ENCODE peak calls at places on chromosomes 3 and 15, in nine cellular contexts. One of them, this sample, is unnamed.

GRCh38 chr3:39388741-39389248 is 5.6 kb downstream of the SLC25A38 start:
- DNase-seq in HepG2: no peak
- DNase-seq in upper lobe of left lung: no peak
- DNase-seq in SK-N-SH: no peak
- DNase-seq in K562: peak; percentile 68
- DNase-seq in GM12878: peak; percentile 89
- DNase-seq in stomach: no peak
- DNase-seq in sigmoid colon: no peak
- DNase-seq in suprapubic skin: no peak
- DNase-seq in this sample: no peak

GRCh38 chr15:31574761-31575160 is 248.1 kb downstream of the KLF13 start:
- DNase-seq in HepG2: no peak
- DNase-seq in upper lobe of left lung: no peak
- DNase-seq in SK-N-SH: no peak
- DNase-seq in K562: no peak
- DNase-seq in GM12878: no peak
- DNase-seq in stomach: no peak
- DNase-seq in sigmoid colon: no peak
- DNase-seq in suprapubic skin: no peak
- DNase-seq in this sample: no peak

GRCh38 chr3:196648856-196649255 is 9.4 kb downstream of the NRROS start:
- DNase-seq in HepG2: no peak
- DNase-seq in upper lobe of left lung: no peak
- DNase-seq in SK-N-SH: no peak
- DNase-seq in K562: no peak
- DNase-seq in GM12878: no peak
- DNase-seq in stomach: no peak
- DNase-seq in sigmoid colon: no peak
- DNase-seq in suprapubic skin: no peak
- DNase-seq in this sample: no peak

GRCh38 chr3:194852836-194853508 is 167.3 kb downstream of the FAM43A start:
- DNase-seq in HepG2: no peak
- DNase-seq in upper lobe of left lung: peak; percentile 30
- DNase-seq in SK-N-SH: no peak
- DNase-seq in K562: no peak
- DNase-seq in GM12878: no peak
- DNase-seq in stomach: no peak
- DNase-seq in sigmoid colon: no peak
- DNase-seq in suprapubic skin: no peak
- DNase-seq in this sample: no peak

GRCh38 chr3:10771486-10772225 is 44.4 kb upstream of the SLC6A11 start:
- DNase-seq in HepG2: no peak
- DNase-seq in upper lobe of left lung: no peak
- DNase-seq in SK-N-SH: no peak
- DNase-seq in K562: no peak
- DNase-seq in GM12878: no peak
- DNase-seq in stomach: no peak
- DNase-seq in sigmoid colon: no peak
- DNase-seq in suprapubic skin: no peak
- DNase-seq in this sample: no peak

GRCh38 chr3:183298708-183299153 is 45.7 kb downstream of the B3GNT5 start:
- DNase-seq in HepG2: no peak
- DNase-seq in upper lobe of left lung: no peak
- DNase-seq in SK-N-SH: no peak
- DNase-seq in K562: peak; percentile 58
- DNase-seq in GM12878: no peak
- DNase-seq in stomach: no peak
- DNase-seq in sigmoid colon: peak; percentile 78
- DNase-seq in suprapubic skin: peak; percentile 85
- DNase-seq in this sample: peak; percentile 22

GRCh38 chr3:100630664-100631063 is 21.3 kb downstream of the ADGRG7 start:
- DNase-seq in HepG2: no peak
- DNase-seq in upper lobe of left lung: no peak
- DNase-seq in SK-N-SH: no peak
- DNase-seq in K562: no peak
- DNase-seq in GM12878: no peak
- DNase-seq in stomach: no peak
- DNase-seq in sigmoid colon: no peak
- DNase-seq in suprapubic skin: no peak
- DNase-seq in this sample: no peak

GRCh38 chr15:85329561-85330421 is 50.6 kb upstream of the AKAP13 start:
- DNase-seq in HepG2: no peak
- DNase-seq in upper lobe of left lung: no peak
- DNase-seq in SK-N-SH: peak; percentile 48
- DNase-seq in K562: no peak
- DNase-seq in GM12878: peak; percentile 88
- DNase-seq in stomach: no peak
- DNase-seq in sigmoid colon: no peak
- DNase-seq in suprapubic skin: no peak
- DNase-seq in this sample: peak; percentile 44

DNA sequence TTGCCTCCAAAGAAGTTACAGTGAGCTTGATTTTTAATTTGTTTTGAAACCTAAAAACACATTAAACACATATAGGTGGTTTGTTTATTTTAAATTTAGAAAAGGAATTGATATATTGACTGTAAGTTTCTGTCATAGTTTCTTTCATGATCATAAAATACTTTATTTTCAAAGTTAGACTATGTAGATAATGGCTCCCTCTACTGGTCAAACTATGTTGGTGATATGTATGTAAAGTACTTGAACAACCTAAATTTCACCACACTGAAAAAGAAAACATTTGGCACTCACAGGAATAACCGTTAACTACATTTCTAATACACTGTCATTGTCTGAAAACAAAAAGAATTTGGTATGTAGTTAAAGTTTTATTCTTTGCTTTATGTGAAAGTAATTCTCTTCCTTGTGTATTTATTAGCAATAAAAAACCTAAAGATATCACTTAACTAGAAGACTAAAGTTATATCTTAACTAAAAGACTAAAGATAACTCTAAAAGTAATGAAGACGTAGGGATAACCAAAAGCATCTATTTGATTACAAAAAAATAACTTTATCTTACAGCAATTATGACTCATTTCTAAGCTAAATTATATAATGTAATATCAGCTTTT is 427.5 kb downstream of the VGLL3 start:
- DNase-seq in HepG2: peak; percentile 34
- DNase-seq in upper lobe of left lung: no peak
- DNase-seq in SK-N-SH: peak; percentile 16
- DNase-seq in K562: peak; percentile 12
- DNase-seq in GM12878: no peak
- DNase-seq in stomach: no peak
- DNase-seq in sigmoid colon: no peak
- DNase-seq in suprapubic skin: no peak
- DNase-seq in this sample: no peak
- TF ChIP-seq POLR2AphosphoS5 in HepG2: no peak
- TF ChIP-seq POLR2AphosphoS5 in upper lobe of left lung: no peak
- TF ChIP-seq POLR2AphosphoS5 in SK-N-SH: no peak
- TF ChIP-seq POLR2AphosphoS5 in K562: no peak
- TF ChIP-seq POLR2AphosphoS5 in GM12878: no peak
- TF ChIP-seq POLR2AphosphoS5 in stomach: no peak
- TF ChIP-seq POLR2AphosphoS5 in sigmoid colon: no peak
- TF ChIP-seq POLR2AphosphoS5 in suprapubic skin: no peak
- TF ChIP-seq POLR2AphosphoS5 in this sample: no peak

GRCh38 chr3:150721285-150722130 is 17.8 kb upstream of the ERICH6 start:
- DNase-seq in HepG2: peak; percentile 67
- DNase-seq in upper lobe of left lung: no peak
- DNase-seq in SK-N-SH: peak; percentile 73
- DNase-seq in K562: peak; percentile 71
- DNase-seq in GM12878: no peak
- DNase-seq in stomach: no peak
- DNase-seq in sigmoid colon: no peak
- DNase-seq in suprapubic skin: no peak
- DNase-seq in this sample: no peak
- TF ChIP-seq EP300 in HepG2: no peak
- TF ChIP-seq EP300 in upper lobe of left lung: no peak
- TF ChIP-seq EP300 in SK-N-SH: no peak
- TF ChIP-seq EP300 in K562: no peak
- TF ChIP-seq EP300 in GM12878: no peak
- TF ChIP-seq EP300 in stomach: no peak
- TF ChIP-seq EP300 in sigmoid colon: no peak
- TF ChIP-seq EP300 in suprapubic skin: no peak
- TF ChIP-seq EP300 in this sample: no peak

GRCh38 chr3:41932511-41932910 is 29.4 kb downstream of the ULK4 start:
- DNase-seq in HepG2: no peak
- DNase-seq in upper lobe of left lung: no peak
- DNase-seq in SK-N-SH: no peak
- DNase-seq in K562: no peak
- DNase-seq in GM12878: no peak
- DNase-seq in stomach: no peak
- DNase-seq in sigmoid colon: no peak
- DNase-seq in suprapubic skin: no peak
- DNase-seq in this sample: no peak

GRCh38 chr3:41936384-41936783 is 25.5 kb downstream of the ULK4 start:
- DNase-seq in HepG2: no peak
- DNase-seq in upper lobe of left lung: no peak
- DNase-seq in SK-N-SH: no peak
- DNase-seq in K562: no peak
- DNase-seq in GM12878: no peak
- DNase-seq in stomach: no peak
- DNase-seq in sigmoid colon: no peak
- DNase-seq in suprapubic skin: no peak
- DNase-seq in this sample: no peak

GRCh38 chr3:41933154-41933676 is 28.7 kb downstream of the ULK4 start:
- DNase-seq in HepG2: no peak
- DNase-seq in upper lobe of left lung: no peak
- DNase-seq in SK-N-SH: no peak
- DNase-seq in K562: no peak
- DNase-seq in GM12878: no peak
- DNase-seq in stomach: no peak
- DNase-seq in sigmoid colon: no peak
- DNase-seq in suprapubic skin: no peak
- DNase-seq in this sample: no peak
- TF ChIP-seq POLR2AphosphoS5 in HepG2: no peak
- TF ChIP-seq POLR2AphosphoS5 in upper lobe of left lung: no peak
- TF ChIP-seq POLR2AphosphoS5 in SK-N-SH: no peak
- TF ChIP-seq POLR2AphosphoS5 in K562: no peak
- TF ChIP-seq POLR2AphosphoS5 in GM12878: no peak
- TF ChIP-seq POLR2AphosphoS5 in stomach: peak; percentile 35
- TF ChIP-seq POLR2AphosphoS5 in sigmoid colon: peak; percentile 52
- TF ChIP-seq POLR2AphosphoS5 in suprapubic skin: no peak
- TF ChIP-seq POLR2AphosphoS5 in this sample: peak; percentile 63

GRCh38 chr3:71011565-71012287 is 571.8 kb downstream of the FOXP1 start:
- DNase-seq in HepG2: no peak
- DNase-seq in upper lobe of left lung: no peak
- DNase-seq in SK-N-SH: no peak
- DNase-seq in K562: no peak
- DNase-seq in GM12878: peak; percentile 34
- DNase-seq in stomach: no peak
- DNase-seq in sigmoid colon: no peak
- DNase-seq in suprapubic skin: no peak
- DNase-seq in this sample: no peak
- TF ChIP-seq EP300 in HepG2: no peak
- TF ChIP-seq EP300 in upper lobe of left lung: no peak
- TF ChIP-seq EP300 in SK-N-SH: no peak
- TF ChIP-seq EP300 in K562: no peak
- TF ChIP-seq EP300 in GM12878: peak; percentile 55
- TF ChIP-seq EP300 in stomach: no peak
- TF ChIP-seq EP300 in sigmoid colon: no peak
- TF ChIP-seq EP300 in suprapubic skin: no peak
- TF ChIP-seq EP300 in this sample: no peak

DNA sequence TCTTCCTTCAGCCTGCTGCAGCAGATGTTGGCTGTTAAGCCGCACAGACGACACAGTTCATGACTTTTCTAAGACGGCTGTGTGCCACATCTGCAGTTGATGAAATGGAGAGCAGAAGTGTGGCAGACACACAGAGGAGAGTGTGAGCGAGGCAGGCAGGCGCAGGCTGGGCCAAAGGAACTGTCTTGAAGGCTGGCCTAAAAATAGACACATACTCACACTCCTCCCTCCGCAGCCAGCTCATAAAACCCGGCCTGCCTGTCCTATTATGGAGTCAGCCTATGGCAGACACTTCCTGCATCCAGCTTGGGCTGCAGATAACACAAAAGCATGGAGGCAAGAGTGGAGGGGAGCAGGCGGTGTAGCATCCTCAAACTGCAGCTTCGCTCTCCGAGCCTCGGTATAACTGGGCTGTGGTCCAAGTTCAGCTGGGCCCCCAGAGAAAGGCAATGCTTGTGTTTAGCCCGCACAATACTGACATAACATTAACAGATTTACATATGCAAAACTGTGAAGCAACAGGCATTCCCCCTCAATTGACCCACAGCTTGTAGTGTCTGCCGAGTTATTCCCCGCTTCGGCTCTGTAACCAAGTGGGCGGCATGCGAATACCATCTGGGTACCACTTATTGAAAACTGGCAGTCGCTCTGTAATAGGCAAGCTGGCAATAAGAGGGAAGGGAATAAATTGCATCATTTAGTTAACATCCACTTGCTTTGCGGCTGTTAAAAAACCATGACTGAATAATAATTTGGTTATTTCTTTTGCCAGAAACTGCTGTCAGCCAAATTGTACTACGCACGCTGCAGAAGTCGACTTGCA is 40.8 kb downstream of the FOXP1 start:
- DNase-seq in HepG2: no peak
- DNase-seq in upper lobe of left lung: peak; percentile 43
- DNase-seq in SK-N-SH: peak; percentile 63
- DNase-seq in K562: peak; percentile 29
- DNase-seq in GM12878: no peak
- DNase-seq in stomach: peak; percentile 36
- DNase-seq in sigmoid colon: peak; percentile 96
- DNase-seq in suprapubic skin: peak; percentile 90
- DNase-seq in this sample: peak; percentile 85
- TF ChIP-seq POLR2AphosphoS5 in HepG2: no peak
- TF ChIP-seq POLR2AphosphoS5 in upper lobe of left lung: peak; percentile 81
- TF ChIP-seq POLR2AphosphoS5 in SK-N-SH: peak; percentile 40
- TF ChIP-seq POLR2AphosphoS5 in K562: no peak
- TF ChIP-seq POLR2AphosphoS5 in GM12878: no peak
- TF ChIP-seq POLR2AphosphoS5 in stomach: peak; percentile 41
- TF ChIP-seq POLR2AphosphoS5 in sigmoid colon: peak; percentile 54
- TF ChIP-seq POLR2AphosphoS5 in suprapubic skin: no peak
- TF ChIP-seq POLR2AphosphoS5 in this sample: peak; percentile 76

DNA sequence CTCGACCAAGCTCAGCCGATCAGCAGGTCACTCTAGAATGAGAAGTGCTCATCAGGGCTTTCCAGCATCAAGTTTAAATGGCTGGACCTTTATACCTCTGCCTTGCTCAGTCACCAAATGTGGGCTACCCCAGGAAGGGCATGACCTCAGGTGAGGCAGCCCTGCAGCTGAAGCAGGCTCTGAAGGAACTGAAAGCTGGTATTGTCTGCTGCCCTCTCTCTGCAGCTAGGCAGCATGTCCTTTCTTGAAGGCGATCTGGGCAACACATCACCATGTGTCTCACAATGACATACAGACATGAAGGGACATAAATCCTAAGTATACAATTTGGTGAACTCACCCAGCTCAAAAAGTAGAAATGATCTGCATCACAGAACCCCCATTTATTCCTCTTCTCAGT is 38.7 kb upstream of the ARID3B start:
- DNase-seq in HepG2: no peak
- DNase-seq in upper lobe of left lung: no peak
- DNase-seq in SK-N-SH: no peak
- DNase-seq in K562: no peak
- DNase-seq in GM12878: no peak
- DNase-seq in stomach: no peak
- DNase-seq in sigmoid colon: no peak
- DNase-seq in suprapubic skin: no peak
- DNase-seq in this sample: no peak
- TF ChIP-seq EP300 in HepG2: no peak
- TF ChIP-seq EP300 in upper lobe of left lung: no peak
- TF ChIP-seq EP300 in SK-N-SH: no peak
- TF ChIP-seq EP300 in K562: no peak
- TF ChIP-seq EP300 in GM12878: no peak
- TF ChIP-seq EP300 in stomach: no peak
- TF ChIP-seq EP300 in sigmoid colon: no peak
- TF ChIP-seq EP300 in suprapubic skin: no peak
- TF ChIP-seq EP300 in this sample: no peak